ENCODE peak calls at places on chromosomes 4 and X, in ten cellular contexts. A, W, F, Q, Y, P, J, U, N and S are unnamed samples.

GRCh38 chrX:111868726-111869638 is 7.0 kb upstream of the TRPC5OS start:
- DNase-seq in A (no peak), W (peak; percentile 4), F (no peak), Q (no peak), Y (no peak), P (peak; percentile 11), J (peak; percentile 78), U (peak; percentile 2), N (no peak), S (peak; percentile 4)

GRCh38 chr4:44869985-44870384 is 143.6 kb upstream of the GNPDA2 start:
- DNase-seq in A (no peak), W (no peak), F (no peak), Q (no peak), Y (no peak), P (no peak), J (no peak), U (no peak), N (no peak), S (no peak)

GRCh38 chr4:88382621-88383020 is 4.0 kb downstream of the HERC6 start:
- DNase-seq in A (no peak), W (no peak), F (no peak), Q (peak; percentile 26), Y (no peak), P (no peak), J (no peak), U (peak; percentile 37), N (peak; percentile 71), S (peak; percentile 70)

GRCh38 chr4:165375465-165375864 is 3.3 kb upstream of the CPE start:
- DNase-seq in A (no peak), W (no peak), F (no peak), Q (no peak), Y (no peak), P (no peak), J (no peak), U (no peak), N (no peak), S (no peak)

GRCh38 chr4:2266181-2266580 is 4.3 kb upstream of the MXD4 start:
- DNase-seq in A (no peak), W (no peak), F (no peak), Q (peak; percentile 40), Y (peak; percentile 94), P (peak; percentile 68), J (no peak), U (no peak), N (no peak), S (no peak)

GRCh38 chr4:22030321-22030720 is 81.7 kb upstream of the KCNIP4 start:
- DNase-seq in A (no peak), W (no peak), F (peak; percentile 32), Q (no peak), Y (no peak), P (no peak), J (no peak), U (no peak), N (no peak), S (no peak)

GRCh38 chrX:141989802-141990201 is 86.1 kb downstream of the MAGEC1 start:
- DNase-seq in A (no peak), W (no peak), F (no peak), Q (peak; percentile 86), Y (no peak), P (peak; percentile 41), J (no peak), U (no peak), N (no peak), S (no peak)

GRCh38 chr4:123877561-123877960 is 481.0 kb downstream of the SPRY1 start:
- DNase-seq in A (no peak), W (no peak), F (no peak), Q (no peak), Y (no peak), P (peak; percentile 53), J (no peak), U (no peak), N (no peak), S (no peak)

GRCh38 chr4:89109841-89110540 is 1.3 kb upstream of the TIGD2 start:
- DNase-seq in A (no peak), W (peak; percentile 3), F (no peak), Q (no peak), Y (no peak), P (no peak), J (peak; percentile 44), U (no peak), N (no peak), S (no peak)

GRCh38 chr4:6375620-6376295 is 96.7 kb downstream of the PPP2R2C start:
- DNase-seq in A (no peak), W (no peak), F (no peak), Q (no peak), Y (no peak), P (no peak), J (no peak), U (no peak), N (no peak), S (no peak)

GRCh38 chrX:1093112-1093511 is 119.3 kb downstream of the CRLF2 start:
- DNase-seq in A (no peak), W (no peak), F (no peak), Q (peak; percentile 10), Y (no peak), P (no peak), J (no peak), U (no peak), N (peak; percentile 34), S (no peak)

GRCh38 chrX:71657267-71657666 is 10.1 kb upstream of the LOC101059915 start:
- DNase-seq in A (no peak), W (no peak), F (no peak), Q (no peak), Y (no peak), P (no peak), J (no peak), U (no peak), N (no peak), S (no peak)

GRCh38 chr4:110046588-110047049 is 133.9 kb downstream of the EGF start:
- DNase-seq in A (no peak), W (no peak), F (no peak), Q (peak; percentile 11), Y (no peak), P (no peak), J (no peak), U (no peak), N (no peak), S (no peak)

GRCh38 chr4:78683352-78683751 is 92.8 kb upstream of the BMP2K start:
- DNase-seq in A (no peak), W (no peak), F (no peak), Q (no peak), Y (no peak), P (no peak), J (no peak), U (no peak), N (no peak), S (peak; percentile 64)

GRCh38 chr4:185853841-185854240 is 41.8 kb upstream of the SORBS2 start:
- DNase-seq in A (no peak), W (no peak), F (no peak), Q (no peak), Y (no peak), P (no peak), J (no peak), U (no peak), N (no peak), S (no peak)

GRCh38 chr4:113584407-113585150 is 177.0 kb downstream of the CAMK2D start:
- DNase-seq in A (peak; percentile 47), W (peak; percentile 74), F (no peak), Q (peak; percentile 75), Y (peak; percentile 59), P (peak; percentile 45), J (peak; percentile 74), U (no peak), N (no peak), S (peak; percentile 57)

GRCh38 chr4:110970642-110971041 is 347.8 kb upstream of the PITX2 start:
- DNase-seq in A (peak; percentile 35), W (peak; percentile 69), F (no peak), Q (peak; percentile 73), Y (peak; percentile 28), P (peak; percentile 23), J (peak; percentile 0), U (peak; percentile 29), N (peak; percentile 1), S (peak; percentile 87)

GRCh38 chr4:15168759-15169158 is 166.5 kb downstream of the CPEB2 start:
- DNase-seq in A (no peak), W (no peak), F (no peak), Q (no peak), Y (no peak), P (no peak), J (no peak), U (no peak), N (no peak), S (no peak)

GRCh38 chr4:173138636-173139035 is 30.0 kb upstream of the GALNT7 start:
- DNase-seq in A (no peak), W (no peak), F (no peak), Q (no peak), Y (no peak), P (no peak), J (peak; percentile 54), U (no peak), N (no peak), S (no peak)

GRCh38 chr4:38001927-38002326 is 41.7 kb downstream of the PTTG2 start:
- DNase-seq in A (no peak), W (no peak), F (no peak), Q (no peak), Y (no peak), P (no peak), J (no peak), U (no peak), N (no peak), S (no peak)

GRCh38 chr4:16866974-16867373 is 31.5 kb downstream of the LDB2 start:
- DNase-seq in A (no peak), W (no peak), F (no peak), Q (no peak), Y (no peak), P (no peak), J (no peak), U (no peak), N (no peak), S (no peak)

GRCh38 chrX:19698125-19698524 is 182.8 kb upstream of the MAP3K15 start:
- DNase-seq in A (no peak), W (no peak), F (no peak), Q (peak; percentile 47), Y (peak; percentile 50), P (peak; percentile 47), J (no peak), U (no peak), N (no peak), S (no peak)

GRCh38 chr4:123555500-123556273 is 159.1 kb downstream of the SPRY1 start:
- DNase-seq in A (no peak), W (peak; percentile 60), F (peak; percentile 46), Q (peak; percentile 58), Y (peak; percentile 35), P (peak; percentile 98), J (no peak), U (no peak), N (no peak), S (peak; percentile 77)

GRCh38 chrX:119481218-119481875 is 13.1 kb downstream of the SLC25A5 start:
- DNase-seq in A (no peak), W (no peak), F (peak; percentile 10), Q (no peak), Y (no peak), P (peak; percentile 36), J (no peak), U (no peak), N (no peak), S (no peak)